ENCODE peak calls at places on chromosomes 6 and 20, in ten cellular contexts. X, I, P, F, A, K, O, N, J and C are unnamed samples.
A peak's percentile ranks its signal among the peaks of the same experiment; 100 is the strongest.

GRCh38 chr6:31083742-31084354 is 28.5 kb downstream of the C6orf15 start:
- DNase-seq in X (peak; percentile 34), I (peak; percentile 44), P (no peak), F (peak; percentile 41), A (no peak), K (no peak), O (no peak), N (peak; percentile 92), J (peak; percentile 34), C (peak; percentile 40)

GRCh38 chr20:59993736-59994484 is 35.7 kb downstream of the CDH26 start:
- DNase-seq in X (no peak), I (no peak), P (no peak), F (no peak), A (no peak), K (no peak), O (no peak), N (no peak), J (no peak), C (no peak)

GRCh38 chr20:47672166-47672565 is 113.1 kb downstream of the SULF2 start:
- DNase-seq in X (no peak), I (no peak), P (no peak), F (no peak), A (no peak), K (peak; percentile 36), O (no peak), N (no peak), J (no peak), C (no peak)

GRCh38 chr6:89162047-89162371 is 16.2 kb downstream of the PM20D2 start:
- DNase-seq in X (no peak), I (no peak), P (no peak), F (peak; percentile 46), A (peak; percentile 28), K (no peak), O (no peak), N (no peak), J (no peak), C (no peak)

GRCh38 chr6:36070252-36070651 is 42.6 kb downstream of the MAPK14 start:
- DNase-seq in X (no peak), I (no peak), P (no peak), F (no peak), A (no peak), K (no peak), O (no peak), N (no peak), J (no peak), C (no peak)

GRCh38 chr6:27139753-27140522 is 107.6 kb upstream of the PRSS16 start:
- DNase-seq in X (no peak), I (peak; percentile 26), P (peak; percentile 36), F (peak; percentile 54), A (no peak), K (no peak), O (no peak), N (peak; percentile 26), J (peak; percentile 44), C (no peak)

GRCh38 chr6:165876568-165876967 is 213.5 kb upstream of the PDE10A start:
- DNase-seq in X (no peak), I (peak; percentile 50), P (peak; percentile 73), F (no peak), A (peak; percentile 74), K (peak; percentile 78), O (peak; percentile 80), N (peak; percentile 85), J (no peak), C (no peak)

GRCh38 chr20:1301031-1301529 is 27.9 kb downstream of the SDCBP2 start:
- DNase-seq in X (no peak), I (no peak), P (no peak), F (no peak), A (no peak), K (no peak), O (no peak), N (peak; percentile 75), J (peak; percentile 64), C (no peak)

GRCh38 chr6:160519603-160520042 is 144.5 kb downstream of the LPA start:
- DNase-seq in X (no peak), I (no peak), P (no peak), F (no peak), A (no peak), K (no peak), O (no peak), N (no peak), J (peak; percentile 58), C (no peak)

GRCh38 chr20:35478804-35479472 is 23.5 kb downstream of the CEP250 start:
- DNase-seq in X (peak; percentile 77), I (peak; percentile 24), P (no peak), F (no peak), A (no peak), K (no peak), O (no peak), N (no peak), J (no peak), C (no peak)

GRCh38 chr6:10725046-10725445 is 2.2 kb downstream of the TMEM14C start:
- DNase-seq in X (no peak), I (no peak), P (no peak), F (no peak), A (no peak), K (no peak), O (no peak), N (no peak), J (no peak), C (no peak)
- TF ChIP-seq POLR2A in X (no peak), I (no peak), P (no peak), F (no peak), A (no peak), K (no peak), O (no peak), N (no peak), J (no peak), C (no peak)

DNA sequence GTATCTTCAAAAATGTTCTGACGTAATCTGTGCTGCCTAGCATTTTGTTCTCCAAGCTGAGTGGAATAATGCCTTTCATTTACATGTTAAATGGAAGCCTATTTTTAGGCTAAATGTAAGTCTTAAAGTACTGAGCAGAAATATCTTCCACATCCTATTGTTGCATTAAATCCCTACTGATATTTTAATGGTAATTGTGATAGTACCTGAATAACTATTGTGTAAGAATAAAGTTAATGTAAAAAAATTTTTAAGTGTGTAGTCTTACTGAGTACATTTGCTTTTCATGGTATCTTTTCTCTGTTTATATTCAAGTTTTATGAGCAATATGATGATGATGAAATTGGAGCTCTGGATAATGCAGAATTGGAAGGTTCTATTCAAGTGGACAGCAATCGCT is 4.2 kb upstream of the ZC2HC1B start:
- DNase-seq in X (no peak), I (no peak), P (no peak), F (no peak), A (no peak), K (no peak), O (no peak), N (peak; percentile 5), J (no peak), C (no peak)
- H3K36me3 ChIP-seq in X (peaks cover 18% of the 10 kb centered on the region), I (peaks cover 43% of the 10 kb centered on the region), P (no peaks in the 10 kb centered on the region), F (no peaks in the 10 kb centered on the region), A (no peaks in the 10 kb centered on the region), K (peaks cover 81% of the 10 kb centered on the region), O (peaks cover 12% of the 10 kb centered on the region), N (peaks cover 26% of the 10 kb centered on the region), J (peaks cover 17% of the 10 kb centered on the region), C (peaks cover 91% of the 10 kb centered on the region)

DNA sequence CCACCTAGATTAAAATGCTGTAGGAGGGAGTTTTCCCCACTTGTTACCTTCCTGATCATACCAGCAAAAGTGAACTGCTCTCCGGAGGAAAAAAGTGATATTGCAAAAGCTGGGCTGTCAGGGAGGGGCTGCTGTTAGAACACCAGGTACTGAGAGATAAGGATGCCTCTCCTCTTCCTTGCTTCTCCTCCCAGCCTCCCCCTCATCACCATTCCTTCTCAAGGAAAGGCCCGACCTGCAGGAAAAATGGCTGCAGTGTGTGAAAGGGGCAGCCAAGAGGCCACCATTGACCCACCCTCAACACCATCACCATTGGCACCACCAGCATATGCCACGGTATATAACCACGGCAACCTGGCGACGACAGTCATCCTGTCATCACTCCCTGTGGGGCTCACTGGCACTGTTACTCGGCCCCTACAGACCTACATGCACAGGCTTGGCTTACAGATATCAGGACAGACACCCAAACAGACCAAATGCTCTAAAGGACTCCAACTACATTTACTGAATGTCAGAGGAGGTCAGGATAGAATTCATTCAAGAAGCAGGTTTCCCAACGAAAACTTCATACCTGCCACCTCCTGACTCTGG is 13.7 kb upstream of the MDGA1 start:
- DNase-seq in X (no peak), I (no peak), P (no peak), F (no peak), A (no peak), K (no peak), O (no peak), N (no peak), J (no peak), C (no peak)
- H3K27ac ChIP-seq in X (no peak overlapping the region), I (no peak overlapping the region), P (no peak overlapping the region), F (no peak overlapping the region), A (no peak overlapping the region), K (no peak overlapping the region), O (no peak overlapping the region), N (no peak overlapping the region), J (no peak overlapping the region), C (no peak overlapping the region)

GRCh38 chr20:63697357-63697867 is 960 bp downstream of the TNFRSF6B start:
- DNase-seq in X (no peak), I (peak; percentile 8), P (peak; percentile 38), F (no peak), A (peak; percentile 20), K (no peak), O (peak; percentile 50), N (no peak), J (no peak), C (no peak)

GRCh38 chr20:63697868-63698545 is 1.6 kb downstream of the TNFRSF6B start:
- DNase-seq in X (no peak), I (peak; percentile 7), P (no peak), F (no peak), A (no peak), K (no peak), O (peak; percentile 47), N (no peak), J (no peak), C (no peak)

GRCh38 chr20:63700199-63701050 is 4.0 kb downstream of the TNFRSF6B start:
- DNase-seq in X (no peak), I (no peak), P (peak; percentile 25), F (no peak), A (peak; percentile 21), K (peak; percentile 55), O (peak; percentile 42), N (no peak), J (no peak), C (no peak)

GRCh38 chr20:63699466-63700198 is 3.2 kb downstream of the TNFRSF6B start:
- DNase-seq in X (no peak), I (no peak), P (peak; percentile 38), F (no peak), A (peak; percentile 25), K (no peak), O (peak; percentile 38), N (no peak), J (no peak), C (no peak)

DNA sequence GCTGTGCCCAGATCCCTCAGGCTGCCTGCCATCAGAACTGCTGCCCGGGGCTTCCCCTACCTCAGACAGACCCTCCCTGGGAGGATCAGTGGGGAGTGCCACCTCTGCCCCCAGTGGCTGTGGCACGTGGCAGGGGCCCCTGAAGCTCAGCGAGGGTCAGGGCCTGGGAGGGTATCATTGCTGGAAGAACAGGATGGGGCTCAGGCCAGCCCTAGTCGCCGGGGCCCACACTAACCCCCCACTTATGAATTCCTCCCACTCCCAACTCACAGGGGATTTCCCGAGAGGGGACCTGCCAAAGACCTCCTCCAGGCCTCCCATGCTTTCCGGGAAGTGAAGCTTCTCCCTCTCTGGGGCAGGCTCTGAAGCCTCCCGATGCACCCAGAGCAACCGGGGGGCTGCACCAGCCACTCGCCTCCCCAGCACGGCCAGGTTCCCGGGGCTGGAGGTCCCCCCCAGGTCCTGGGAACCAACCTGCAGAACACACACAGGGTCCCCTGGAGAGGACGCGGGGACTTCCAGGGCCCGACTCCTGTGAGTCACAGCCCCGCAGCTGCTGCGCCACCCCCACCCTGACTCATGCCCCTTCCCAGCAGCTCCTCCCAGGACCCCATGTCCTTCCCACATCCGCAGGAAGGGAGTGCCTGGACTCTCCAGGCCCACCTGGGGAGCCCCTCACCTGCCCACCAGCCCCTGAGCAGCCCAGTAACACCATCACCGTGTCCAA is 2.5 kb downstream of the TNFRSF6B start:
- DNase-seq in X (no peak), I (peak; percentile 35), P (peak; percentile 35), F (no peak), A (peak; percentile 65), K (peak; percentile 86), O (peak; percentile 50), N (peak; percentile 94), J (peak; percentile 90), C (no peak)
- TF ChIP-seq POLR2A in X (peak; percentile 48), I (no peak), P (no peak), F (no peak), A (no peak), K (no peak), O (no peak), N (no peak), J (peak; percentile 24), C (no peak)